ENCODE peak calls at places on chromosomes 3 and 15, in seven cellular contexts. F, C, V, Z, P, N and H are unnamed samples.

GRCh38 chr3:126545544-126545943 is 13.2 kb downstream of the C3orf22 start:
- DNase-seq in P (no peak), C (no peak), N (no peak), V (no peak), F (no peak), Z (no peak), H (peak; percentile 21)

GRCh38 chr3:77320514-77320913 is 280.6 kb downstream of the ROBO2 start:
- DNase-seq in N (no peak), C (no peak), P (no peak), F (no peak), V (peak; percentile 68), Z (no peak), H (no peak)

GRCh38 chr3:187013080-187013838 is 82.9 kb downstream of the ST6GAL1 start:
- DNase-seq in N (no peak), Z (no peak), C (no peak), V (peak; percentile 69), P (no peak), F (no peak), H (peak; percentile 27)

GRCh38 chr3:177396707-177397106 is 199.4 kb upstream of the TBL1XR1 start:
- DNase-seq in V (no peak), C (no peak), Z (no peak), P (no peak), F (no peak), N (no peak), H (no peak)

GRCh38 chr3:55646121-55646520 is 159.0 kb upstream of the WNT5A start:
- DNase-seq in F (no peak), C (no peak), Z (no peak), P (no peak), V (no peak), N (no peak), H (no peak)

GRCh38 chr3:197117107-197117506 is 87.5 kb upstream of the MELTF start:
- DNase-seq in V (no peak), F (no peak), C (no peak), N (no peak), Z (no peak), P (no peak), H (no peak)

GRCh38 chr3:42505849-42506410 is 3.5 kb downstream of the VIPR1 start:
- DNase-seq in F (no peak), P (no peak), V (no peak), N (no peak), Z (no peak), C (no peak), H (peak; percentile 23)

GRCh38 chr3:170180952-170181876 is at the start of gene PHC3:
- DNase-seq in C (peak; percentile 94), P (peak; percentile 60), F (peak; percentile 87), V (peak; percentile 90), N (peak; percentile 91), Z (peak; percentile 94), H (peak; percentile 96)

GRCh38 chr3:185332026-185332735 is 30.8 kb upstream of the MAP3K13 start:
- DNase-seq in P (peak; percentile 17), Z (no peak), F (peak; percentile 73), C (no peak), N (no peak), V (peak; percentile 70), H (no peak)

GRCh38 chr3:43770426-43771103 is 79.8 kb downstream of the ABHD5 start:
- DNase-seq in N (no peak), V (peak; percentile 36), F (peak; percentile 31), Z (peak; percentile 97), C (peak; percentile 68), P (no peak), H (peak; percentile 60)

GRCh38 chr15:87354661-87355410 is 901.7 kb downstream of the NTRK3 start:
- DNase-seq in N (no peak), F (no peak), C (no peak), P (peak; percentile 15), V (peak; percentile 65), Z (no peak), H (no peak)

GRCh38 chr3:9696480-9697220 is 7.0 kb upstream of the CPNE9 start:
- DNase-seq in N (no peak), C (no peak), V (no peak), Z (no peak), F (no peak), P (no peak), H (no peak)

GRCh38 chr3:123807820-123808219 is 76.3 kb downstream of the MYLK start:
- DNase-seq in N (no peak), V (peak; percentile 39), Z (peak; percentile 16), F (peak; percentile 19), P (no peak), C (peak; percentile 63), H (peak; percentile 63)

GRCh38 chr3:191424871-191425270 is 36.1 kb upstream of the PYDC2 start:
- DNase-seq in N (no peak), P (no peak), C (no peak), F (no peak), V (no peak), Z (no peak), H (no peak)

GRCh38 chr15:82944038-82944437 is 8.5 kb downstream of the HOMER2 start:
- DNase-seq in C (no peak), V (no peak), N (no peak), Z (no peak), P (no peak), F (no peak), H (no peak)

GRCh38 chr3:72161870-72162617 is 377.1 kb upstream of the PROK2 start:
- DNase-seq in N (no peak), P (no peak), Z (no peak), F (peak; percentile 61), C (no peak), V (no peak), H (peak; percentile 66)

GRCh38 chr3:98734311-98734710 is 28.8 kb upstream of the ST3GAL6 start:
- DNase-seq in N (no peak), C (no peak), F (no peak), P (no peak), V (peak; percentile 51), Z (no peak), H (no peak)

GRCh38 chr15:91456251-91456718 is 356.2 kb downstream of the SV2B start:
- DNase-seq in C (no peak), N (no peak), F (peak; percentile 70), P (no peak), V (no peak), Z (no peak), H (no peak)

GRCh38 chr3:73299184-73299691 is 237.8 kb downstream of the EBLN2 start:
- DNase-seq in P (no peak), N (no peak), Z (no peak), F (no peak), C (no peak), V (no peak), H (no peak)

GRCh38 chr15:70490148-70490837 is 273.1 kb downstream of the UACA start:
- DNase-seq in V (no peak), C (no peak), P (no peak), N (no peak), Z (no peak), F (no peak), H (no peak)